ENCODE peak calls at places on chromosomes 1 and 21, in six cellular contexts. P is activated naive CD4-positive, alpha-beta T cell; E is Calu3; O is activated CD4-positive, CD25-positive, alpha-beta regulatory T cell; M is substantia nigra; I is NCI-H1436 treated with DMSO at 0.1 percent for 48 hours. L is an unnamed sample.
A peak's percentile ranks its signal among the peaks of the same experiment; 100 is the strongest.

GRCh38 chr1:182765416-182765815 is 24.2 kb upstream of the NPL start:
- DNase-seq in O (no peak), M (no peak), E (no peak), I (no peak), P (no peak), L (no peak)

GRCh38 chr1:232980336-232980978 is 30.0 kb downstream of the NTPCR start:
- DNase-seq in I (no peak), M (no peak), O (no peak), P (no peak), E (no peak), L (no peak)

GRCh38 chr1:54989968-54990810 is 8.5 kb upstream of the BSND start:
- DNase-seq in M (no peak), I (no peak), E (no peak), P (no peak), O (no peak), L (no peak)

GRCh38 chr1:15757575-15758401 is 807 bp upstream of the FBLIM1 start:
- DNase-seq in O (no peak), E (no peak), M (no peak), P (no peak), I (no peak), L (no peak)

GRCh38 chr1:10904396-10905358 is 107.8 kb upstream of the TARDBP start:
- DNase-seq in O (no peak), P (peak; percentile 33), E (no peak), M (no peak), I (no peak), L (no peak)

GRCh38 chr1:30733520-30733919 is 10.1 kb upstream of the MATN1 start:
- DNase-seq in P (no peak), E (no peak), I (no peak), O (no peak), M (no peak), L (no peak)

GRCh38 chr1:117467336-117467735 is 100.1 kb downstream of the MAN1A2 start:
- DNase-seq in E (no peak), M (no peak), I (no peak), O (no peak), P (no peak), L (no peak)

GRCh38 chr1:99704356-99704816 is 58.5 kb downstream of the PALMD start:
- DNase-seq in M (no peak), O (no peak), P (no peak), E (no peak), I (no peak), L (no peak)

GRCh38 chr1:100530901-100531487 is 6.9 kb upstream of the GPR88 start:
- DNase-seq in E (no peak), I (no peak), O (no peak), M (no peak), P (no peak), L (no peak)

GRCh38 chr21:33901421-33902288 is 13.9 kb downstream of the ATP5PO start:
- DNase-seq in E (peak; percentile 7), M (no peak), O (no peak), P (no peak), I (no peak), L (no peak)